ENCODE peak calls at places on chromosome 12, in eight cellular contexts. N is PC-9; R is neuronal stem cell; Z is naive thymus-derived CD8-positive, alpha-beta T cell; U is HTR-8/SVneo; T is LHCN-M2; S is Calu3; J is NCI-H524 treated with DMSO at 0.1 percent for 48 hours. X is an unnamed sample.

GRCh38 chr12:124073636-124074035 is 100.6 kb downstream of the ZNF664 start:
- DNase-seq in Z (no peak), U (no peak), J (no peak), S (no peak), T (no peak), R (no peak), N (peak), X (no peak)

GRCh38 chr12:107344035-107344808 is 250.9 kb upstream of the CRY1 start:
- DNase-seq in S (no peak), N (peak), Z (no peak), T (peak), R (no peak), J (no peak), U (peak), X (no peak)

GRCh38 chr12:91327889-91328288 is 145.3 kb upstream of the DCN start:
- DNase-seq in S (no peak), Z (no peak), N (no peak), T (peak), R (no peak), U (no peak), J (no peak), X (peak)

GRCh38 chr12:111224196-111225066 is 144.5 kb downstream of the PHETA1 start:
- DNase-seq in Z (no peak), R (no peak), N (no peak), J (no peak), U (no peak), T (peak), S (no peak), X (peak)

GRCh38 chr12:132444957-132445883 is 44.7 kb upstream of the FBRSL1 start:
- DNase-seq in N (no peak), R (no peak), Z (peak), J (peak), T (no peak), U (no peak), S (no peak), X (no peak)

GRCh38 chr12:102959391-102959790 is 1.9 kb downstream of the ASCL1 start:
- DNase-seq in S (no peak), N (no peak), Z (no peak), R (no peak), J (no peak), T (no peak), U (no peak), X (no peak)

GRCh38 chr12:80107221-80107620 is 7.9 kb downstream of the OTOGL start:
- DNase-seq in S (no peak), J (no peak), T (peak), N (no peak), R (no peak), Z (no peak), U (no peak), X (no peak)

GRCh38 chr12:90253674-90254181 is 545.1 kb upstream of the ATP2B1 start:
- DNase-seq in Z (no peak), T (peak), J (peak), U (peak), N (peak), R (no peak), S (peak), X (peak)

GRCh38 chr12:107241421-107241820 is 148.1 kb upstream of the CRY1 start:
- DNase-seq in T (no peak), R (no peak), N (no peak), Z (no peak), U (no peak), J (no peak), S (no peak), X (no peak)

GRCh38 chr12:80186727-80187217 is 87.4 kb downstream of the OTOGL start:
- DNase-seq in U (peak), R (peak), J (no peak), N (peak), S (peak), T (peak), Z (peak), X (peak)

GRCh38 chr12:75850751-75851462 is 180.7 kb downstream of the PHLDA1 start:
- DNase-seq in Z (no peak), T (peak), R (no peak), N (peak), U (peak), J (no peak), S (no peak), X (peak)

GRCh38 chr12:18375131-18375530 is 113.8 kb downstream of the PIK3C2G start:
- DNase-seq in Z (no peak), J (no peak), U (no peak), R (no peak), N (no peak), S (no peak), T (no peak), X (no peak)

GRCh38 chr12:108568653-108569154 is 6.3 kb downstream of the ISCU start:
- DNase-seq in U (no peak), N (no peak), Z (peak), J (no peak), R (no peak), T (no peak), S (no peak), X (no peak)

GRCh38 chr12:118307069-118307954 is 65.4 kb downstream of the TAOK3 start:
- DNase-seq in S (no peak), U (peak), J (no peak), N (peak), T (peak), R (no peak), Z (no peak), X (peak)

GRCh38 chr12:11734781-11735180 is 85.3 kb downstream of the ETV6 start:
- DNase-seq in J (no peak), S (no peak), R (no peak), T (no peak), N (no peak), U (no peak), Z (no peak), X (no peak)

GRCh38 chr12:59780605-59781135 is 184.8 kb downstream of the SLC16A7 start:
- DNase-seq in T (peak), S (peak), U (no peak), N (no peak), J (no peak), Z (no peak), R (peak), X (peak)

GRCh38 chr12:117994551-117995438 is 21.7 kb upstream of the RFC5 start:
- DNase-seq in N (no peak), T (no peak), Z (no peak), S (no peak), R (no peak), U (no peak), J (no peak), X (no peak)

GRCh38 chr12:25155031-25155576 is 39.9 kb downstream of the DNAI7 start:
- DNase-seq in T (peak), U (peak), Z (peak), J (no peak), N (no peak), R (peak), S (peak), X (peak)

GRCh38 chr12:9064201-9064814 is 51.4 kb downstream of the A2M start:
- DNase-seq in Z (peak), N (peak), J (peak), R (peak), T (peak), S (peak), U (peak), X (peak)

GRCh38 chr12:119167904-119168303 is 10.8 kb upstream of the HSPB8 start:
- DNase-seq in U (no peak), Z (no peak), J (no peak), S (no peak), T (no peak), N (peak), R (no peak), X (no peak)

GRCh38 chr12:113200016-113200797 is 14.7 kb downstream of the RITA1 start:
- DNase-seq in Z (no peak), S (no peak), J (no peak), R (no peak), U (no peak), N (no peak), T (no peak), X (no peak)

GRCh38 chr12:32397703-32398102 is 1.7 kb upstream of the FGD4 start:
- DNase-seq in R (no peak), U (no peak), J (no peak), T (no peak), S (no peak), Z (no peak), N (no peak), X (no peak)

GRCh38 chr12:68985174-68985573 is 52.2 kb upstream of the CPM start:
- DNase-seq in J (no peak), N (no peak), U (no peak), R (no peak), Z (no peak), T (no peak), S (no peak), X (no peak)

GRCh38 chr12:92784356-92784755 is 81.6 kb downstream of the PLEKHG7 start:
- DNase-seq in N (no peak), J (no peak), U (no peak), S (no peak), Z (no peak), R (no peak), T (peak), X (no peak)